ENCODE peak calls at places on chromosomes 11 and 22, in eight cellular contexts. K, C, A, U, M, I, B and E are unnamed samples.

GRCh38 chr11:44957051-44957515 is 6.4 kb upstream of the TP53I11 start:
- DNase-seq in U (no peak), K (no peak), A (no peak), B (no peak), M (no peak), I (peak), C (peak), E (no peak)

GRCh38 chr11:34214961-34215805 is 109.8 kb downstream of the NAT10 start:
- DNase-seq in B (no peak), C (no peak), U (no peak), I (no peak), K (peak), A (no peak), M (peak), E (no peak)

GRCh38 chr11:68137833-68138232 is 16.6 kb upstream of the CHKA start:
- DNase-seq in I (peak), C (no peak), B (no peak), K (no peak), U (no peak), A (no peak), M (no peak), E (no peak)

GRCh38 chr11:123546515-123546914 is 107.9 kb downstream of the SCN3B start:
- DNase-seq in C (no peak), I (no peak), U (no peak), K (peak), A (no peak), B (no peak), M (no peak), E (no peak)

GRCh38 chr11:12199231-12199948 is 89.0 kb downstream of the MICAL2 start:
- DNase-seq in A (no peak), M (no peak), B (peak), C (no peak), I (no peak), U (no peak), K (no peak), E (no peak)

GRCh38 chr11:87432006-87432405 is 394.3 kb downstream of the TMEM135 start:
- DNase-seq in M (no peak), C (no peak), U (no peak), K (no peak), A (no peak), B (no peak), I (no peak), E (peak)

GRCh38 chr11:36361901-36362391 is 65.9 kb downstream of the PRR5L start:
- DNase-seq in B (no peak), M (peak), A (no peak), U (peak), K (peak), I (no peak), C (peak), E (peak)

GRCh38 chr22:46984751-46985506 is 222.5 kb downstream of the TBC1D22A start:
- DNase-seq in I (no peak), K (peak), C (peak), B (no peak), M (peak), U (no peak), A (no peak), E (no peak)

GRCh38 chr11:1586699-1587098 is 1.6 kb upstream of the KRTAP5-1 start:
- DNase-seq in M (no peak), A (no peak), I (no peak), U (no peak), B (no peak), C (peak), K (no peak), E (no peak)

GRCh38 chr11:96314326-96315050 is 28.5 kb downstream of the MAML2 start:
- DNase-seq in B (no peak), U (no peak), M (peak), I (no peak), K (peak), A (no peak), C (no peak), E (no peak)

GRCh38 chr22:41352058-41352457 is 29.7 kb upstream of the TEF start:
- DNase-seq in A (no peak), C (no peak), M (no peak), I (no peak), U (no peak), K (peak), B (no peak), E (no peak)

GRCh38 chr22:41350087-41350486 is 31.7 kb upstream of the TEF start:
- DNase-seq in M (no peak), B (no peak), A (no peak), C (no peak), K (peak), U (no peak), I (no peak), E (no peak)

GRCh38 chr22:41353862-41354575 is 27.7 kb upstream of the TEF start:
- DNase-seq in M (no peak), I (no peak), K (no peak), U (no peak), B (no peak), A (no peak), C (no peak), E (no peak)

GRCh38 chr22:41348964-41349484 is 32.7 kb upstream of the TEF start:
- DNase-seq in I (no peak), K (no peak), C (no peak), M (no peak), U (no peak), B (no peak), A (no peak), E (no peak)

GRCh38 chr22:41351011-41351410 is 30.7 kb upstream of the TEF start:
- DNase-seq in B (no peak), I (no peak), A (no peak), K (no peak), M (no peak), U (no peak), C (no peak), E (no peak)
- H3K27ac ChIP-seq in B (no peak), I (no peak), A (no peak), K (no peak), M (peak), U (no peak), C (no peak), E (no peak)

DNA sequence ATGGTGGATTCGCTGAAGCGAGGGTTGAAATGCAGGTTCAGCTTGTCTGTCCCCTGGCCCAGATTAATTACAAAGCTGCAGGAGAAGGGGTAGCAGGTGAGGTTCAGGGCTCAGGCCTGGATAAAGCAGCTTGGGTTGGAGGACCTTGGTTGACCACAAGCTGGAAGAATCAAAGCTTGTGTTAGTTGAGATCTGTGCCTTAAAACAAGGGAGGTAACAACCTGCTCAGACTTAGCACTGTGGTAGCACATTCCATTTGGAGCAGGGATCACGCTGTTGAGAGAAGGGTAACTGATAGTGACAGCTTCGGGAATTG is 9.3 kb downstream of the LGALS2 start:
- DNase-seq in A (no peak), U (peak), K (no peak), B (no peak), I (no peak), C (no peak), M (no peak), E (no peak)
- H3K27ac ChIP-seq in A (no peak), U (no peak), K (no peak), B (peak), I (no peak), C (no peak), M (no peak), E (no peak)

GRCh38 chr11:103994111-103994510 is 42.3 kb upstream of the DDI1 start:
- DNase-seq in U (no peak), C (no peak), I (no peak), A (no peak), B (no peak), M (no peak), K (no peak), E (no peak)

GRCh38 chr11:103995896-103996295 is 40.5 kb upstream of the DDI1 start:
- DNase-seq in M (no peak), I (no peak), B (no peak), K (no peak), A (no peak), C (no peak), U (no peak), E (no peak)

GRCh38 chr11:103993502-103993901 is 42.9 kb upstream of the DDI1 start:
- DNase-seq in U (no peak), C (no peak), M (no peak), I (no peak), A (no peak), B (no peak), K (no peak), E (peak)

GRCh38 chr11:103998826-103999390 is 37.5 kb upstream of the DDI1 start:
- DNase-seq in I (no peak), B (no peak), K (no peak), U (no peak), A (no peak), M (no peak), C (no peak), E (no peak)

DNA sequence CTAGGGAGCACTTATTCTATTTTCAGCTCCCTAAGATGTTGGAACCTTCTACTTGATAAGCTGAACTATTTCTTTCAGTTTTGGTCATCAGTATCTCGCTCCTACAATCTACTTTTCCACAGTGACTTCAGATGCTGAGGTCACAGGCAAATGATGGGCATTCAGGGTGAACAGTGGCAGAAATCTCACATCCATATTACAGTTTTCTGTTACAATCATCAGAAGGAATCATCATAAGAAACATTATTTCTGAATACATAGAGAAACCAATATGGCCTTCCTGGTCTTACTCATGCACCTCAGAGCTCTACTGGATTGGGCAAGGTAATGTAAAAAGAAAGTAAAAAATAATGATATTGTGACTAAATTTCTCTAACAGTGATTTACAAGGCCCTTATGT is 39.4 kb upstream of the DDI1 start:
- DNase-seq in I (no peak), B (no peak), C (no peak), U (no peak), M (no peak), A (no peak), K (no peak), E (no peak)
- H3K27ac ChIP-seq in I (no peak), B (no peak), C (no peak), U (no peak), M (no peak), A (no peak), K (no peak), E (no peak)

DNA sequence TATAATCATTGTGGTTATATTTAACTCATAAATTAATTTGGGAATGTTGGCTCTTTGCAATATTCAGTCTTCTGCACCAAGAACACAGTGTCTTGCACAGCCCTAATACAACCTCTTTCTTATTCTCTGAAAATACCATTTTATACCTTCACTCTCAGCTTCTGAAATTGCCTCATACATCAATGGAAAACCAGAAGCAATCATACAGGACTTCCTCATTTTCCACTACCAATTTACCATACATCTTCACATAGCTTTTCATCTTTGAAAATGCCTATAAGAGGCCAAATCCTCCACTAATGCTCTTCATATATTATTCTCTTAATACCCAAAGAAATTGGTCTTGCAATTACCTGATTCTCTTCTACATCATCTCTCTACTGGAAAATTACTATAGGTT is 4.3 kb upstream of the OR2AG1 start:
- DNase-seq in I (no peak), K (no peak), U (no peak), A (no peak), M (no peak), B (no peak), C (no peak), E (no peak)
- H3K27ac ChIP-seq in I (no peak), K (no peak), U (no peak), A (no peak), M (no peak), B (no peak), C (no peak), E (no peak)